ENCODE peak calls at places on chromosomes 16 and 17, in eight cellular contexts. Y, S, G, K, N, Z, E and F are unnamed samples.

GRCh38 chr17:27677191-27677590 is 46.2 kb downstream of the LGALS9 start:
- DNase-seq in Y (no peak), S (no peak), G (no peak), K (no peak), N (no peak), Z (no peak), E (no peak), F (no peak)

GRCh38 chr16:57284206-57284951 is at the start of gene PLLP:
- DNase-seq in Y (peak), S (peak), G (no peak), K (no peak), N (peak), Z (no peak), E (peak), F (no peak)

GRCh38 chr17:11039342-11039741 is 201.5 kb upstream of the PIRT start:
- DNase-seq in Y (no peak), S (no peak), G (no peak), K (no peak), N (no peak), Z (no peak), E (no peak), F (no peak)

GRCh38 chr16:9351440-9351839 is 260.0 kb downstream of the HAPSTR1 start:
- DNase-seq in Y (no peak), S (no peak), G (no peak), K (peak), N (peak), Z (no peak), E (no peak), F (peak)

GRCh38 chr16:85878875-85879274 is 20.1 kb upstream of the IRF8 start:
- DNase-seq in Y (no peak), S (no peak), G (no peak), K (no peak), N (no peak), Z (no peak), E (no peak), F (no peak)

GRCh38 chr17:41863074-41863843 is 2.0 kb downstream of the KLHL11 start:
- DNase-seq in Y (no peak), S (no peak), G (no peak), K (no peak), N (no peak), Z (no peak), E (no peak), F (no peak)

GRCh38 chr17:75105269-75106080 is 4.3 kb upstream of the ARMC7 start:
- DNase-seq in Y (no peak), S (peak), G (peak), K (no peak), N (peak), Z (no peak), E (peak), F (no peak)

GRCh38 chr16:21666772-21667171 is 3.0 kb downstream of the OTOA start:
- DNase-seq in Y (no peak), S (peak), G (no peak), K (no peak), N (no peak), Z (no peak), E (no peak), F (no peak)

GRCh38 chr17:13953871-13954270 is 115.4 kb upstream of the COX10 start:
- DNase-seq in Y (no peak), S (no peak), G (no peak), K (no peak), N (no peak), Z (no peak), E (no peak), F (no peak)

GRCh38 chr17:50027639-50028206 is 28.2 kb upstream of the ITGA3 start:
- DNase-seq in Y (peak), S (peak), G (no peak), K (peak), N (peak), Z (peak), E (no peak), F (no peak)

GRCh38 chr17:47879028-47879585 is 16.9 kb upstream of the SP2 start:
- DNase-seq in Y (no peak), S (no peak), G (no peak), K (no peak), N (no peak), Z (no peak), E (peak), F (no peak)

GRCh38 chr17:20063665-20064648 is 54.8 kb downstream of the SPECC1 start:
- DNase-seq in Y (peak), S (no peak), G (peak), K (peak), N (peak), Z (peak), E (no peak), F (peak)

GRCh38 chr17:75814900-75815373 is 29.3 kb downstream of the UNC13D start:
- DNase-seq in Y (no peak), S (peak), G (no peak), K (no peak), N (no peak), Z (no peak), E (no peak), F (no peak)

GRCh38 chr17:42288985-42289862 is 926 bp downstream of the STAT5A start:
- DNase-seq in Y (peak), S (no peak), G (no peak), K (no peak), N (peak), Z (peak), E (peak), F (no peak)

DNA sequence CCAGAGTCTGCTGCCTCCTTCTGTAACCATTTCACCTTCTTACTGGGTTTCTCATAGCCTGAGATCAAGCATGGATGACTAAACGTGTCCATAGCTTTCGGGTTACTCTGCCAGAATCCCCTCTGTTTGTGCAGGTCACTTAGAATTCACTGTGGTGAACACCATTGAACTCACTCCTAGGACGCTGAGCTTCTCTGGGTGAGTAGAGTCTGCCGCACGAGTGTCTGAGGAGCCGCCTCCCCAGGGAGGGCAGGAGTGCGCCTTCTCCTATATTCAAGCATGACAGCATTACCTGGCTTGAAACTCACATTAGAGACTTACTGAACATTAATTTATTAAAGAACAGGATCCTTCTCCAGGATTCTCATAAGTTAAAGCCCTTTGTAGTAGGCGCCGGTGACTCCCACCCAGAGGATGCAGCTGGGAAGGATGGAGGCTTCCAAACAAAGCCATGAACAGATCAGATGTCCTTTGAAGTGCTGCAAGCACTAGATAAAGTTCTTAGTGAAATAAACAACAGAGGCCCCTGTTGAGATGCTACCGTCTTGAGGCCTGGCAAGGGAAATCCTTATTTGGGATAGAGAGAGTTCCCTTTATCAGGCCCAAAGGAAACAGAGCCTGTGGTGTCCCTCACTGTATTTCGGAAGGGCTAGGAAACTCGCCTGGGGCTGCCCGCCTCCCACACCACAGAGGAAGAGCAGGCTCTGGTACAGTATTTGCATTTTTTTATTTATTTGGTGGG is 144.5 kb upstream of the PLCG2 start:
- DNase-seq in Y (no peak), S (no peak), G (no peak), K (no peak), N (no peak), Z (no peak), E (peak), F (no peak)
- TF ChIP-seq POLR2AphosphoS5 in Y (no peak), S (no peak), G (no peak), K (no peak), N (no peak), Z (no peak), E (peak), F (no peak)

GRCh38 chr17:55652114-55652513 is 70.5 kb downstream of the TMEM100 start:
- DNase-seq in Y (no peak), S (no peak), G (no peak), K (no peak), N (no peak), Z (no peak), E (no peak), F (no peak)
- H3K27ac ChIP-seq in Y (no peak), S (no peak), G (no peak), K (no peak), N (no peak), Z (no peak), E (no peak), F (no peak)

GRCh38 chr17:35080536-35080935 is 17.0 kb upstream of the RFFL start:
- DNase-seq in Y (no peak), S (no peak), G (no peak), K (no peak), N (no peak), Z (no peak), E (no peak), F (no peak)
- TF ChIP-seq POLR2AphosphoS5 in Y (no peak), S (no peak), G (no peak), K (no peak), N (no peak), Z (no peak), E (no peak), F (no peak)

GRCh38 chr17:58341861-58342475 is 10.0 kb downstream of the SUPT4H1 start:
- DNase-seq in Y (no peak), S (no peak), G (no peak), K (no peak), N (no peak), Z (no peak), E (no peak), F (no peak)
- H3K27ac ChIP-seq in Y (no peak), S (no peak), G (no peak), K (no peak), N (peak), Z (no peak), E (peak), F (no peak)

DNA sequence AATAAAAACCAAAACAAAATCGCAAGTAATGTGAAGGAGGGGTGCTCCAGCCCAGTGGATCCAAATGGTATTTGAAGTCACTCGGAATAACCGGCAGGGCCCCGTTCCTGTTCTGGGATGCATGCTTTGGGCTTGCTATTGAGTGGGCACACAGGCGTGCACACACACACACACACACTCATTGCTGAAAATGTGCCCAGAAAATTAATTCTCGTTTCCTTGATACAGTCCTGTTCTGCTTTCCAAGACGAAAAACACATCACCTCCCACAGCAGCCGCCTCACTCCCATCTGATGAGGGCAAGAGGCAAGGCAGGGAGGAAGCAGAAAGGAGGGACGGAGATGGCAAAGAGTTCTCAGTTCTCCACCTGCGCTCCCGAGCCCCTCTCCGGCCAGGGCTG is 62.2 kb upstream of the SDK2 start:
- DNase-seq in Y (peak), S (no peak), G (no peak), K (no peak), N (no peak), Z (no peak), E (no peak), F (no peak)
- TF ChIP-seq POLR2AphosphoS5 in Y (no peak), S (no peak), G (no peak), K (no peak), N (no peak), Z (no peak), E (no peak), F (no peak)

DNA sequence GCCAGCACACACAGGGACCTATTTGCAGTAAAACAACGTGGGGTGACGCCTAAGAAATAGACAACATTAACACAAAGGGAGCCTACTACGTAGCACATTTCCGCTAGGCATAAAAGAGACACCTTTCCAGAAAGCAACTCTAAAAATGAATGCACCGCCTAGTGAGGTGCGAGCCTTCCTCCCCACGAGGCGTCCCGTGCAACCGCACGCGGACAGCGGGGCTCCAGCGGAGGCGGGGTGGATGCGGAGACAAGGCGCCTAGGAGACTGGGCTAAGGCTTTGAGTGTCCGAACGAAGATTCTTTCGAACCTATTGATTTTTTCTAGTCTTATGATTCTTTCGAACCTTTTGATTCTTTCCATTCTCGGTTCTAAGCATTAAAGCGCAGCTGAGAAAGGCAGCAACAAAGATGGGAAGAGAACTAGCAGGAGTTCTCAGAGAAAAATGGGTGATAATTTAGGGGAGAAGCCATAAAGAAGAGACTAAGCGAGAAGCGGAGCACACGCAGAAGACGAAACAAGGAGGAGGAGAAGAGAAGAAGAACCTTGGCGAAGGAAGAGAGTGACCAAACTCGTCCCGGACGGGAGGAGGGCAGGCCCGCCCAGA is 433 bp upstream of the CPD start:
- DNase-seq in Y (peak), S (peak), G (no peak), K (no peak), N (peak), Z (no peak), E (peak), F (no peak)
- H3K27ac ChIP-seq in Y (peak), S (peak), G (peak), K (peak), N (peak), Z (peak), E (peak), F (peak)

GRCh38 chr16:58638148-58639036 is 8.8 kb upstream of the CNOT1 start:
- DNase-seq in Y (no peak), S (no peak), G (no peak), K (peak), N (peak), Z (peak), E (peak), F (peak)
- TF ChIP-seq POLR2AphosphoS5 in Y (no peak), S (no peak), G (no peak), K (no peak), N (no peak), Z (no peak), E (no peak), F (no peak)

GRCh38 chr16:11296351-11296705 is 15.2 kb upstream of the PRM1 start:
- DNase-seq in Y (no peak), S (no peak), G (no peak), K (no peak), N (no peak), Z (no peak), E (no peak), F (no peak)
- H3K27ac ChIP-seq in Y (no peak), S (no peak), G (peak), K (no peak), N (peak), Z (no peak), E (no peak), F (no peak)